ENCODE peak calls at places on chromosomes 5 and 9, in five cellular contexts. H is T-cell, R is body of pancreas, Z is bronchial epithelial cell, N is substantia nigra. A is an unnamed sample.

GRCh38 chr5:159049844-159050318 is 49.8 kb downstream of the EBF1 start:
- DNase-seq in Z (peak), H (no peak), R (no peak), N (no peak), A (no peak)

GRCh38 chr9:115254217-115254616 is 136.3 kb upstream of the TNC start:
- DNase-seq in R (no peak), Z (no peak), N (no peak), H (no peak), A (no peak)

GRCh38 chr9:130208600-130209347 is 36.6 kb downstream of the NCS1 start:
- DNase-seq in N (no peak), H (no peak), Z (no peak), R (no peak), A (no peak)

GRCh38 chr9:37994639-37995347 is 74.2 kb downstream of the SHB start:
- DNase-seq in N (peak), R (peak), H (no peak), Z (peak), A (peak)

GRCh38 chr9:109816490-109816889 is 36.5 kb downstream of the PALM2AKAP2 start:
- DNase-seq in N (no peak), R (no peak), Z (peak), H (no peak), A (no peak)

GRCh38 chr5:37637165-37637845 is 202.5 kb downstream of the GDNF start:
- DNase-seq in R (no peak), H (no peak), N (no peak), Z (peak), A (no peak)

GRCh38 chr5:42555010-42555409 is 131.8 kb downstream of the GHR start:
- DNase-seq in R (no peak), N (no peak), Z (no peak), H (no peak), A (no peak)

GRCh38 chr5:175710361-175710760 is 52.5 kb downstream of the HRH2 start:
- DNase-seq in Z (no peak), N (no peak), R (no peak), H (no peak), A (no peak)

GRCh38 chr9:33025572-33026347 is 687 bp downstream of the DNAJA1 start:
- DNase-seq in R (peak), Z (peak), N (peak), H (peak), A (no peak)